ENCODE peak calls at places on chromosomes 16 and 17, in eight cellular contexts. Y is epithelial cell of esophagus, M is heart right ventricle, Z is cardiac muscle cell, X is lower leg skin, Q is AG04449, D is K562, J is HFF-Myc. T is an unnamed sample.
A peak's percentile ranks its signal among the peaks of the same experiment; 100 is the strongest.

GRCh38 chr17:38870259-38871165 is 654 bp downstream of the LASP1 start:
- DNase-seq in Y (peak; percentile 60), M (peak; percentile 76), Z (peak; percentile 67), X (peak; percentile 95), Q (no peak), D (peak; percentile 90), J (no peak), T (peak; percentile 84)

GRCh38 chr16:49052846-49053245 is 228.8 kb downstream of the CBLN1 start:
- DNase-seq in Y (no peak), M (no peak), Z (no peak), X (no peak), Q (no peak), D (no peak), J (no peak), T (no peak)

GRCh38 chr16:19377864-19378263 is 39.8 kb upstream of the TMC5 start:
- DNase-seq in Y (no peak), M (no peak), Z (no peak), X (no peak), Q (no peak), D (no peak), J (no peak), T (no peak)

GRCh38 chr17:21452377-21453143 is 76.4 kb downstream of the KCNJ12 start:
- DNase-seq in Y (peak; percentile 68), M (peak; percentile 50), Z (peak; percentile 87), X (peak; percentile 90), Q (no peak), D (peak; percentile 29), J (peak; percentile 43), T (no peak)

GRCh38 chr16:88338111-88338510 is 44.6 kb upstream of the ZNF469 start:
- DNase-seq in Y (no peak), M (no peak), Z (no peak), X (no peak), Q (no peak), D (peak; percentile 31), J (no peak), T (no peak)

GRCh38 chr17:45221081-45221996 is at the start of gene FMNL1:
- DNase-seq in Y (no peak), M (peak; percentile 57), Z (no peak), X (peak; percentile 92), Q (no peak), D (peak; percentile 65), J (no peak), T (peak; percentile 87)

GRCh38 chr17:32283745-32284207 is 18.1 kb downstream of the RHBDL3 start:
- DNase-seq in Y (no peak), M (no peak), Z (peak; percentile 38), X (no peak), Q (no peak), D (no peak), J (no peak), T (no peak)

GRCh38 chr17:17849863-17850373 is 13.1 kb upstream of the SREBF1 start:
- DNase-seq in Y (no peak), M (peak; percentile 64), Z (peak; percentile 68), X (no peak), Q (no peak), D (peak; percentile 92), J (no peak), T (peak; percentile 76)

GRCh38 chr16:3582276-3583165 is 5.3 kb upstream of the NLRC3 start:
- DNase-seq in Y (no peak), M (no peak), Z (no peak), X (no peak), Q (no peak), D (no peak), J (no peak), T (no peak)

GRCh38 chr16:23587726-23588125 is 8.4 kb downstream of the NDUFAB1 start:
- DNase-seq in Y (no peak), M (no peak), Z (peak; percentile 77), X (no peak), Q (peak; percentile 73), D (no peak), J (peak; percentile 19), T (no peak)

GRCh38 chr17:44971776-44972483 is 3.8 kb upstream of the C1QL1 start:
- DNase-seq in Y (peak; percentile 87), M (no peak), Z (no peak), X (no peak), Q (peak; percentile 17), D (no peak), J (no peak), T (no peak)

GRCh38 chr16:4737545-4737944 is 3.2 kb downstream of the DNAAF8 start:
- DNase-seq in Y (peak; percentile 8), M (no peak), Z (no peak), X (no peak), Q (no peak), D (no peak), J (no peak), T (no peak)

GRCh38 chr17:18904482-18904881 is 46.6 kb downstream of the PRPSAP2 start:
- DNase-seq in Y (no peak), M (no peak), Z (no peak), X (no peak), Q (no peak), D (no peak), J (no peak), T (no peak)

GRCh38 chr17:4901108-4901647 is 1.7 kb downstream of the CHRNE start:
- DNase-seq in Y (no peak), M (no peak), Z (no peak), X (no peak), Q (no peak), D (no peak), J (no peak), T (no peak)

GRCh38 chr17:57385975-57386374 is 129.7 kb downstream of the MSI2 start:
- DNase-seq in Y (no peak), M (no peak), Z (no peak), X (no peak), Q (no peak), D (no peak), J (no peak), T (no peak)

GRCh38 chr17:40479754-40480480 is 21.5 kb downstream of the TNS4 start:
- DNase-seq in Y (peak; percentile 43), M (no peak), Z (no peak), X (no peak), Q (no peak), D (no peak), J (no peak), T (no peak)

GRCh38 chr16:11681526-11681925 is 13.3 kb downstream of the SNN start:
- DNase-seq in Y (no peak), M (no peak), Z (no peak), X (peak; percentile 72), Q (no peak), D (peak; percentile 26), J (no peak), T (no peak)

GRCh38 chr16:22321340-22322001 is 24.3 kb downstream of the POLR3E start:
- DNase-seq in Y (peak; percentile 85), M (peak; percentile 59), Z (peak; percentile 82), X (peak; percentile 91), Q (no peak), D (peak; percentile 76), J (peak; percentile 52), T (peak; percentile 85)

GRCh38 chr17:32226881-32227280 is 38.8 kb upstream of the RHBDL3 start:
- DNase-seq in Y (no peak), M (no peak), Z (no peak), X (no peak), Q (no peak), D (no peak), J (no peak), T (no peak)

GRCh38 chr17:7393613-7394451 is 493 bp downstream of the PLSCR3 start:
- DNase-seq in Y (peak; percentile 60), M (no peak), Z (peak; percentile 16), X (no peak), Q (no peak), D (peak; percentile 52), J (no peak), T (peak; percentile 89)

GRCh38 chr17:7392696-7393612 is 1.4 kb downstream of the PLSCR3 start:
- DNase-seq in Y (no peak), M (no peak), Z (no peak), X (no peak), Q (no peak), D (no peak), J (no peak), T (no peak)

GRCh38 chr17:7396147-7396546 is 1.8 kb upstream of the PLSCR3 start:
- DNase-seq in Y (no peak), M (no peak), Z (no peak), X (no peak), Q (no peak), D (no peak), J (no peak), T (no peak)

GRCh38 chr17:7391307-7391706 is 3.0 kb downstream of the PLSCR3 start:
- DNase-seq in Y (no peak), M (no peak), Z (no peak), X (no peak), Q (no peak), D (no peak), J (no peak), T (no peak)

GRCh38 chr17:7394452-7395191 is at the start of gene PLSCR3:
- DNase-seq in Y (peak; percentile 86), M (peak; percentile 89), Z (peak; percentile 93), X (peak; percentile 97), Q (no peak), D (peak; percentile 84), J (peak; percentile 27), T (peak; percentile 99)
- TF ChIP-seq CTCF in Y (peak; percentile 31), M (no peak), Z (peak; percentile 40), X (no peak), Q (peak; percentile 44), D (peak; percentile 25), J (no peak), T (no peak)

GRCh38 chr17:82783498-82783897 is 31.6 kb downstream of the TBCD start:
- DNase-seq in Y (no peak), M (no peak), Z (no peak), X (no peak), Q (no peak), D (no peak), J (no peak), T (no peak)
- TF ChIP-seq CTCF in Y (no peak), M (no peak), Z (no peak), X (no peak), Q (no peak), D (no peak), J (no peak), T (no peak)

DNA sequence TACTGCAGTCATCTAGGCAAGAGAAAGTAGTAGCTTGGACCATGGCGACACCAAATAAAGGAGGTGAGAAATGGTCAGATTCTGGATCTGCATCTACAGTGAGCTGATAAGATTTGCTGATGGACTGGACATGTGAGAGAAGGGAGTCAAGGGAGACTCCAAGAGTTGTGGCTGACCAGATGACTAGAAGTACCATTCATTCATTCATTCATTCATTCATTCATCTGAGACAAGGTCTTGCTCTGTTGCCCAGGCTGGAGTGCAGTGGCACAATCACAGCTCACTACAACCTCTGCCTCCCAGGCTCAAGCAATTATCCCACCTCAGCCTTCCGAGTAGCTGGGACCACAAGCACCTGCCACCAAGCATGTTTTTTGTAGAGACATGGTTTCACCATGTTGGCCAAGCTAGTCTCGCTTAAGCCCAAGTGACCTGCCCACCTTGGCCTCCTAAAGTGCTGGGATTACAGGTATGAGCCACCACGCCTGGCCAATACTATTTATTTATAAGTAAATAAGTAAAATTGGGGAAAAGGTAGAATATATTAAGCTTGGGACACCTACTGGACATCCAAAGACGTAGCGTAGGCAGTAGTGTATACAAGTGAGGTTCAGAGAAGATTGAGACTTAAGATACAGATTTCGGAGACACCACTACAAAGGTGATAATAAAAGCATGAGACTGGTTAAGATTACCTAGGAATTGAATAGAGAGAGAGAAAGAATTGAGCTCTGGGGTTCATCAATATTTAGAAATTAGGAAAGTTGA is 15.7 kb upstream of the RNF43 start:
- DNase-seq in Y (no peak), M (no peak), Z (no peak), X (no peak), Q (no peak), D (no peak), J (no peak), T (no peak)
- TF ChIP-seq CTCF in Y (peak; percentile 12), M (no peak), Z (peak; percentile 4), X (no peak), Q (no peak), D (peak; percentile 30), J (no peak), T (no peak)

GRCh38 chr16:57045694-57046381 is 46.5 kb upstream of the CPNE2 start:
- DNase-seq in Y (peak; percentile 48), M (peak; percentile 71), Z (peak; percentile 75), X (peak; percentile 94), Q (no peak), D (peak; percentile 65), J (no peak), T (peak; percentile 71)
- TF ChIP-seq CTCF in Y (peak; percentile 81), M (peak; percentile 59), Z (peak; percentile 84), X (no peak), Q (peak; percentile 81), D (peak; percentile 76), J (peak; percentile 78), T (peak; percentile 89)

T was measured in GM20000.